ENCODE peak calls at places on chromosomes 4 and X, in seven cellular contexts. V is A549, I is HepG2, O is HCT116, L is K562, N is GM12878, T is H1. G is an unnamed sample. For H3K4me1, the result is how much of the 10 kb centered on the place peaks cover.

GRCh38 chr4:20532871-20533870 is 167.1 kb upstream of the PACRGL start:
- DNase-seq in O (no peak), V (no peak), T (no peak), L (no peak), N (no peak), I (no peak), G (no peak)

GRCh38 chr4:155566241-155566823 is 100.3 kb upstream of the GUCY1A1 start:
- DNase-seq in N (no peak), O (no peak), L (no peak), I (no peak), V (no peak), T (no peak), G (no peak)

GRCh38 chr4:147678796-147679549 is 5.0 kb downstream of the PRMT9 start:
- DNase-seq in T (peak), I (peak), O (peak), V (peak), L (peak), N (no peak), G (no peak)

GRCh38 chrX:117840645-117841044 is 276.0 kb downstream of the KLHL13 start:
- DNase-seq in T (no peak), V (no peak), L (no peak), O (no peak), I (no peak), N (no peak), G (no peak)

GRCh38 chr4:86019906-86020305 is 339.9 kb downstream of the MAPK10 start:
- DNase-seq in O (no peak), V (no peak), I (no peak), N (no peak), L (no peak), T (no peak), G (no peak)

GRCh38 chr4:113759696-113760093 is 1.8 kb downstream of the CAMK2D start:
- DNase-seq in T (no peak), I (no peak), V (no peak), N (no peak), O (no peak), L (no peak), G (no peak)

GRCh38 chr4:132593717-132594400 is 555.2 kb upstream of the PCDH10 start:
- DNase-seq in N (no peak), T (no peak), L (no peak), I (no peak), V (no peak), O (no peak), G (no peak)

GRCh38 chr4:122765702-122766352 is 33.3 kb downstream of the BBS12 start:
- DNase-seq in T (no peak), L (peak), O (no peak), N (no peak), I (no peak), V (peak), G (peak)

GRCh38 chrX:52280812-52281211 is 88.0 kb upstream of the XAGE2 start:
- DNase-seq in V (no peak), N (no peak), L (no peak), O (no peak), I (no peak), T (no peak), G (no peak)

GRCh38 chr4:48445704-48446103 is 37.4 kb upstream of the SLC10A4 start:
- DNase-seq in N (no peak), I (no peak), V (peak), T (no peak), L (no peak), O (no peak), G (peak)

GRCh38 chrX:153361781-153362397 is 27.9 kb downstream of the ZNF275 start:
- DNase-seq in I (no peak), N (no peak), T (no peak), L (no peak), O (no peak), V (no peak), G (no peak)

GRCh38 chrX:30230395-30230794 is at the start of gene MAGEB3:
- DNase-seq in O (no peak), L (no peak), N (no peak), I (no peak), V (no peak), T (no peak), G (no peak)

GRCh38 chr4:37687666-37688065 is 1.5 kb upstream of the RELL1 start:
- DNase-seq in T (no peak), V (no peak), N (no peak), I (no peak), O (no peak), L (no peak), G (no peak)

GRCh38 chrX:115226929-115227328 is 7.0 kb downstream of the LRCH2 start:
- DNase-seq in N (no peak), T (no peak), O (peak), L (peak), I (peak), V (peak), G (peak)
- TF ChIP-seq MAX in N (no peak), T (no peak), O (no peak), L (no peak), I (no peak), V (no peak), G (no peak)

DNA sequence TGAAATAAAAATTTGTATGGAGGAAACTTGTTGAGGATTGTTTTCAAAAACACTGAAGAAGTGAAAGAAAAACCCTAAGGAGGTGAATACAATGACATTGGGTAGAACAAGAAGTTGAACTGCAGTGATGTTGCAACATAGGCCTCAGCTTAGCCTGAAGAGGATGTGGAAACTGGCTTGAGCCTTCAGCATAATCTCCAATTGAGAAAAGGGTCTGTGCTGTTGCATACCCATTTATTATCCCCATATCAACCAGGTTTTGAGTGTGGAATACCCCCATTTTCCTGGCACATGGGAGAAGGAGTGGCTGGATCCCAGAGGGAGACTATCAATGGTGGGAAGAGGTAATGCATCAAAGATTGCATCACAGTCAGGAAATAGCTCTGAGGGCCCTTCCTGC is 695.0 kb upstream of the HS3ST1 start:
- DNase-seq in V (no peak), O (no peak), I (no peak), T (no peak), L (no peak), N (no peak), G (no peak)
- H3K4me1 ChIP-seq in V (under half), O (under half), I (under half), T (under half), L (under half), N (under half), G (under half)

GRCh38 chr4:1854752-1855151 is 1.2 kb downstream of the LETM1 start:
- DNase-seq in L (no peak), O (no peak), I (no peak), N (no peak), V (no peak), T (no peak), G (no peak)

GRCh38 chr4:1856071-1856919 is at the start of gene LETM1:
- DNase-seq in V (peak), T (peak), N (peak), L (peak), I (peak), O (peak), G (peak)

GRCh38 chr4:1857931-1858330 is 2.0 kb upstream of the LETM1 start:
- DNase-seq in T (no peak), I (no peak), O (no peak), L (no peak), V (no peak), N (no peak), G (no peak)

GRCh38 chr4:1856920-1857699 is 1.2 kb upstream of the LETM1 start:
- DNase-seq in L (peak), I (no peak), V (peak), O (no peak), T (no peak), N (no peak), G (no peak)

GRCh38 chr4:1855334-1856070 is 454 bp downstream of the LETM1 start:
- DNase-seq in L (peak), N (no peak), I (no peak), T (peak), V (no peak), O (no peak), G (peak)
- TF ChIP-seq POLR2A in L (no peak), N (peak), I (no peak), T (no peak), V (no peak), O (no peak), G (no peak)

DNA sequence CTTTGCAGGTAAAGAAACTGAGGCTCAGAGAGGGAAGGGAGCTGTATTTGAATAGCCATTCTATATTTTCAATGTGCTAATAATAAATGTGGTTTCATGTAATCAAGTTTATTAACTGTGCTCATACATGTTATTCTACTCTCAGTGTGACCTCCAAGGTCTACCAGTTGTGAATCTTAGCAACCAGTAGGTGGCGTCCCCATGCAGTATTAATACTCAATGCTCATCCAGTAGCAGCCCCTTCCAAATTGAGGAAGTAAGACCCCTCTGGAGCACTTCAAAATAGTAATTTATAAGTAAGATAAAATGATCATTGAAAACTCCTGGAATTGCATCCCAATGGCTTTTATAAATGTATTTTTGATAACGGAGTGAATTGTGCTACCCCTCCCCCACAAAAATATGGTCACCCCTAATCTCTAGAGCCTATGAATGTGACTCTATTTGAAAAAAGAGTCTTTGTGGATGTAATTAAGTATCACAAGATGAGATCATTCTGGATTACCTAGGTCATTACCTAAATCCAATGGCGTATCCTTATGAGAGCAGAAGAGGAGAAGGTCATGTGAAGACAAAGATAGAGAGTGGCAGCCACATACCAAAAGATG is 20.4 kb upstream of the SEPSECS start:
- DNase-seq in L (peak), I (peak), O (peak), T (no peak), V (peak), N (no peak), G (peak)
- TF ChIP-seq MAX in L (no peak), I (no peak), O (no peak), T (no peak), V (no peak), N (no peak), G (no peak)

DNA sequence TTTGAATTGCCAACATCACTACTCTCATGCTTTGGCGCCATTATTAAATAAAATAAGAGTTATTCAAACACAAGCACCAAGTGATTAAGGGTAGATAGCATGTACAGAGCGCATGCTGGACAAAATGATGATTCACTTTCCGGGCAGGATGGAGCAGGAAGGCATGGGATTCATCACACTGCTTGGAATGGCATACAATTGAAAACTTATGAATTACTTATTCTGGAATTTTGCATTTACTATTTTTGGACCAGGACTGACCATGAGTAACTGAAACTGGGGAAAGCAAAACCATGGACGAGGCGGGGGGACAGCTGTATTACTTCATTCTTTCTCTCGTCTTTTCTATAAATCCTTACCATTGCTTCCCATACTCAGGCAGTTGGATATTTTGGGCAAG is 28.5 kb upstream of the FGF5 start:
- DNase-seq in N (no peak), L (no peak), O (no peak), I (no peak), T (no peak), V (peak), G (peak)
- H3K4me1 ChIP-seq in N (under half), L (under half), O (under half), I (under half), T (under half), V (under half), G (under half)

DNA sequence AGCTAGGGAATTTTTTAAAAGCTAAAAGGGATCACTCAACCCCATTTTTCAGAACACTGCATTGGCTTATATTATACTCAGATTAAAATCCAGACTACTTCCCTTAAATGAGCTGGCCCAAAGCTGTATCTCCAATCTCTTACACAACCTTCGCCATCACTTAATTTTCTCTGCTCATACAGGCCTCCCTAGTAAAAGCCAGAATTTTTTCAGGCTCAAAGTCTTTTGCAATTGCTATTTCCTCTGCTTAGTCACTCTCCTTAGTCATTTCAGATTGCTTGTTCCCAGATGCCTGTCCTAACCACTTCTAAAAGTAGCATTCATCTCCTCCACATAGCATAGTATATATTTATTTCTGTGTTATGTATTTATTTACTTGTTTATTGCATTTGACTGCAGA is 1587.9 kb upstream of the ADGRL3 start:
- DNase-seq in O (no peak), I (no peak), T (no peak), N (no peak), V (peak), L (no peak), G (no peak)
- TF ChIP-seq POLR2A in O (no peak), I (no peak), T (no peak), N (no peak), V (no peak), L (no peak), G (no peak)

DNA sequence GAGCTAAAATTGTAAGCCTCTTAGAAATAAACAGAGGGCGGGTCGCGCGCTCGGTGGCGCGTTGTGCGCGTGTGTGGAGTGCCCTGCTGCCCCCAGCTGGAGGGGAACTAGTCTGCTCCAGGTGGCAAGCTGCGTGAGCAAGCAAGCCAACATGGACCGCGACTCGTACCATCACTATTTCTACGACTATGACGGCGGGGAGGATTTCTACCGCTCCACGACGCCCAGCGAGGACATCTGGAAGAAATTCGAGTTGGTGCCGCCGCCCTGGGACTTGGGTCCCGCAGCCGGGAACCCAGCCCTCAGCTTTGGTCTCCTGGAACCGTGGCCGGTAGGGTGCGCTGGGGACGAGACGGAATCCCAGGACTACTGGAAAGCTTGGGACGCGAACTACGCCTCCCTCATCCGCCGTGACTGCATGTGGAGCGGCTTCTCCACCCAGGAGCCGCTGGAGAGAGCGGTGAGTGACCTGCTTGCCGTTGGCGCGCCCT is 66.1 kb downstream of the DNAAF6 start:
- DNase-seq in N (no peak), O (no peak), I (no peak), L (peak), T (peak), V (peak), G (no peak)
- TF ChIP-seq MAX in N (no peak), O (no peak), I (no peak), L (no peak), T (no peak), V (peak), G (no peak)

GRCh38 chrX:108123591-108124366 is 32.2 kb downstream of the ATG4A start:
- DNase-seq in O (no peak), L (no peak), T (no peak), V (no peak), N (no peak), I (no peak), G (no peak)

GRCh38 chrX:108126661-108127060 is 35.1 kb downstream of the ATG4A start:
- DNase-seq in I (no peak), O (no peak), L (no peak), T (no peak), N (no peak), V (no peak), G (no peak)

GRCh38 chrX:108121291-108121690 is 29.7 kb downstream of the ATG4A start:
- DNase-seq in O (no peak), T (no peak), N (no peak), V (no peak), L (no peak), I (no peak), G (no peak)

GRCh38 chrX:108117988-108118387 is 26.4 kb downstream of the ATG4A start:
- DNase-seq in V (no peak), I (no peak), O (no peak), T (no peak), N (no peak), L (no peak), G (no peak)

GRCh38 chrX:108122748-108123147 is 31.2 kb downstream of the ATG4A start:
- DNase-seq in N (no peak), V (no peak), I (no peak), T (no peak), O (no peak), L (no peak), G (peak)
- H3K4me1 ChIP-seq in N (under half), V (under half), I (under half), T (under half), O (under half), L (under half), G (under half)

GRCh38 chr4:95547708-95548471 is 883 bp downstream of the UNC5C start:
- DNase-seq in T (peak), O (no peak), V (no peak), N (no peak), L (no peak), I (no peak), G (peak)

GRCh38 chr4:95546866-95547707 is 1.7 kb downstream of the UNC5C start:
- DNase-seq in T (peak), L (no peak), N (no peak), O (no peak), V (no peak), I (no peak), G (no peak)

GRCh38 chr4:95549246-95550138 is 719 bp upstream of the UNC5C start:
- DNase-seq in V (peak), I (no peak), L (no peak), O (no peak), N (peak), T (peak), G (peak)

GRCh38 chr4:95550566-95550965 is 1.8 kb upstream of the UNC5C start:
- DNase-seq in V (no peak), N (no peak), O (no peak), I (no peak), T (no peak), L (no peak), G (no peak)

DNA sequence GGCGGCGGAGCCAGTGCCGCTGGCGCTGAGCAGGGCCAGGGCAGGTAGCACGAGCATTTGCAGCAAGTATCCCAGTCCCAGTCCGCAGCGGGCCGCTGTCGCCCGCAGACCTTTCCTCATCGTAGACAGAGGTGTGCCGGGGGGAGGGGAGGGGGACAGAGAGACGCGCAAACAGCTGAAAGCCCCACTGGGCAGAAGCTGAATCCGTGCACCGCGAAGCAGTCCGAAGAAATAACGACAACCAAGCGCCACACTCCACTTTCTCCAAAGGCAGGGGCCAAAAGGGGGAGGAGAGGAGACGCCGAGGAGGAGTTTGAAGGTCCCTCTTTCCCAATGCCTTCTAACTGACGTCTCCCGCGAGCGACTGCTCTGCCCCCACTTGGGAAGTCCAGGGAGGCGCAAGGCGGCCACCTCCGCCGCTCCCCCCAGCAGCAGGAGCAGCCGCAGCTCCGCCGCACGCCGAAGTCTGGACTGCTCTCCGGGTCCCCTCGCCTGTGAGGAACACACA is at the start of gene UNC5C:
- DNase-seq in O (no peak), N (no peak), V (peak), L (no peak), T (peak), I (no peak), G (peak)
- TF ChIP-seq POLR2A in O (no peak), N (no peak), V (no peak), L (no peak), T (no peak), I (no peak), G (no peak)

GRCh38 chrX:110180176-110180927 is 137.5 kb downstream of the AMMECR1 start:
- DNase-seq in L (no peak), O (peak), V (peak), T (no peak), I (no peak), N (no peak), G (peak)
- TF ChIP-seq MAX in L (no peak), O (no peak), V (no peak), T (no peak), I (no peak), N (no peak), G (no peak)